ENCODE peak calls at places on chromosomes 6 and 20, in six cellular contexts. One of them, this sample, is unnamed. For H3K4me1, the result is how much of the 10 kb centered on the place peaks cover.

GRCh38 chr20:25058797-25059486 is 1.0 kb upstream of the ACSS1 start:
- DNase-seq in A549: no peak
- DNase-seq in A673: peak
- DNase-seq in HCT116: no peak
- DNase-seq in transverse colon: peak
- DNase-seq in SK-N-SH: peak
- DNase-seq in this sample: no peak

GRCh38 chr6:139764498-139764986 is 390.1 kb upstream of the CITED2 start:
- DNase-seq in A549: peak
- DNase-seq in A673: peak
- DNase-seq in HCT116: peak
- DNase-seq in transverse colon: no peak
- DNase-seq in SK-N-SH: no peak
- DNase-seq in this sample: peak

GRCh38 chr6:138544521-138544920 is 45.2 kb upstream of the NHSL1 start:
- DNase-seq in A549: no peak
- DNase-seq in A673: no peak
- DNase-seq in HCT116: no peak
- DNase-seq in transverse colon: no peak
- DNase-seq in SK-N-SH: no peak
- DNase-seq in this sample: no peak

GRCh38 chr20:13261460-13262301 is 40.6 kb downstream of the ISM1 start:
- DNase-seq in A549: peak
- DNase-seq in A673: peak
- DNase-seq in HCT116: peak
- DNase-seq in transverse colon: peak
- DNase-seq in SK-N-SH: peak
- DNase-seq in this sample: no peak

GRCh38 chr6:68279793-68280557 is 355.1 kb upstream of the ADGRB3 start:
- DNase-seq in A549: peak
- DNase-seq in A673: no peak
- DNase-seq in HCT116: no peak
- DNase-seq in transverse colon: no peak
- DNase-seq in SK-N-SH: no peak
- DNase-seq in this sample: no peak

GRCh38 chr6:77740380-77740779 is 87.5 kb downstream of the MEI4 start:
- DNase-seq in A549: peak
- DNase-seq in A673: peak
- DNase-seq in HCT116: peak
- DNase-seq in transverse colon: no peak
- DNase-seq in SK-N-SH: peak
- DNase-seq in this sample: no peak

GRCh38 chr6:169943521-169944337 is 192.3 kb downstream of the ERMARD start:
- DNase-seq in A549: no peak
- DNase-seq in A673: no peak
- DNase-seq in HCT116: no peak
- DNase-seq in transverse colon: no peak
- DNase-seq in SK-N-SH: no peak
- DNase-seq in this sample: no peak

GRCh38 chr20:6501061-6501460 is 266.4 kb upstream of the BMP2 start:
- DNase-seq in A549: peak
- DNase-seq in A673: no peak
- DNase-seq in HCT116: no peak
- DNase-seq in transverse colon: no peak
- DNase-seq in SK-N-SH: no peak
- DNase-seq in this sample: peak

GRCh38 chr20:58144071-58144470 is 84.4 kb downstream of the ANKRD60 start:
- DNase-seq in A549: no peak
- DNase-seq in A673: no peak
- DNase-seq in HCT116: no peak
- DNase-seq in transverse colon: no peak
- DNase-seq in SK-N-SH: no peak
- DNase-seq in this sample: no peak

GRCh38 chr20:40945754-40946451 is 82.7 kb upstream of the TOP1 start:
- DNase-seq in A549: peak
- DNase-seq in A673: peak
- DNase-seq in HCT116: peak
- DNase-seq in transverse colon: peak
- DNase-seq in SK-N-SH: peak
- DNase-seq in this sample: no peak

GRCh38 chr6:45487645-45488044 is 109.9 kb upstream of the SUPT3H start:
- DNase-seq in A549: no peak
- DNase-seq in A673: no peak
- DNase-seq in HCT116: no peak
- DNase-seq in transverse colon: no peak
- DNase-seq in SK-N-SH: no peak
- DNase-seq in this sample: no peak

GRCh38 chr20:17542993-17543412 is 11.8 kb upstream of the BFSP1 start:
- DNase-seq in A549: no peak
- DNase-seq in A673: no peak
- DNase-seq in HCT116: no peak
- DNase-seq in transverse colon: no peak
- DNase-seq in SK-N-SH: no peak
- DNase-seq in this sample: no peak

GRCh38 chr20:46994341-46994740 is 99.7 kb downstream of the EYA2 start:
- DNase-seq in A549: no peak
- DNase-seq in A673: no peak
- DNase-seq in HCT116: no peak
- DNase-seq in transverse colon: peak
- DNase-seq in SK-N-SH: no peak
- DNase-seq in this sample: no peak

GRCh38 chr6:107121964-107122495 is 6.7 kb upstream of the BEND3 start:
- DNase-seq in A549: no peak
- DNase-seq in A673: no peak
- DNase-seq in HCT116: no peak
- DNase-seq in transverse colon: no peak
- DNase-seq in SK-N-SH: no peak
- DNase-seq in this sample: no peak

GRCh38 chr6:37368961-37369320 is 15.2 kb downstream of the RNF8 start:
- DNase-seq in A549: no peak
- DNase-seq in A673: no peak
- DNase-seq in HCT116: no peak
- DNase-seq in transverse colon: no peak
- DNase-seq in SK-N-SH: no peak
- DNase-seq in this sample: no peak

GRCh38 chr6:95325858-95326257 is 251.5 kb upstream of the MANEA start:
- DNase-seq in A549: no peak
- DNase-seq in A673: no peak
- DNase-seq in HCT116: no peak
- DNase-seq in transverse colon: no peak
- DNase-seq in SK-N-SH: no peak
- DNase-seq in this sample: no peak

GRCh38 chr6:4518506-4518905 is 257.7 kb upstream of the CDYL start:
- DNase-seq in A549: peak
- DNase-seq in A673: no peak
- DNase-seq in HCT116: no peak
- DNase-seq in transverse colon: no peak
- DNase-seq in SK-N-SH: no peak
- DNase-seq in this sample: no peak

GRCh38 chr6:43275782-43276179 is 22.3 kb upstream of the SLC22A7 start:
- DNase-seq in A549: no peak
- DNase-seq in A673: no peak
- DNase-seq in HCT116: no peak
- DNase-seq in transverse colon: no peak
- DNase-seq in SK-N-SH: peak
- DNase-seq in this sample: no peak

GRCh38 chr6:77467038-77467437 is 3.7 kb upstream of the HTR1B start:
- DNase-seq in A549: no peak
- DNase-seq in A673: no peak
- DNase-seq in HCT116: no peak
- DNase-seq in transverse colon: no peak
- DNase-seq in SK-N-SH: no peak
- DNase-seq in this sample: peak

GRCh38 chr6:105178110-105178509 is 1.7 kb downstream of the POPDC3 start:
- DNase-seq in A549: peak
- DNase-seq in A673: no peak
- DNase-seq in HCT116: no peak
- DNase-seq in transverse colon: no peak
- DNase-seq in SK-N-SH: no peak
- DNase-seq in this sample: no peak

GRCh38 chr6:155493694-155494143 is 38.1 kb upstream of the NOX3 start:
- DNase-seq in A549: peak
- DNase-seq in A673: peak
- DNase-seq in HCT116: peak
- DNase-seq in transverse colon: peak
- DNase-seq in SK-N-SH: no peak
- DNase-seq in this sample: peak

GRCh38 chr20:48763183-48764030 is 64.4 kb downstream of the PREX1 start:
- DNase-seq in A549: no peak
- DNase-seq in A673: no peak
- DNase-seq in HCT116: no peak
- DNase-seq in transverse colon: no peak
- DNase-seq in SK-N-SH: no peak
- DNase-seq in this sample: no peak

GRCh38 chr6:79874531-79875132 is 72.7 kb downstream of the ELOVL4 start:
- DNase-seq in A549: no peak
- DNase-seq in A673: no peak
- DNase-seq in HCT116: no peak
- DNase-seq in transverse colon: no peak
- DNase-seq in SK-N-SH: no peak
- DNase-seq in this sample: no peak

GRCh38 chr6:85580878-85581267 is 12.8 kb downstream of the SNX14 start:
- DNase-seq in A549: peak
- DNase-seq in A673: no peak
- DNase-seq in HCT116: no peak
- DNase-seq in transverse colon: no peak
- DNase-seq in SK-N-SH: no peak
- DNase-seq in this sample: no peak

GRCh38 chr6:137121401-137121997 is 51.9 kb downstream of the IL22RA2 start:
- DNase-seq in A549: no peak
- DNase-seq in A673: no peak
- DNase-seq in HCT116: no peak
- DNase-seq in transverse colon: no peak
- DNase-seq in SK-N-SH: no peak
- DNase-seq in this sample: no peak

GRCh38 chr6:12356983-12357972 is 67.1 kb downstream of the EDN1 start:
- DNase-seq in A549: no peak
- DNase-seq in A673: no peak
- DNase-seq in HCT116: no peak
- DNase-seq in transverse colon: no peak
- DNase-seq in SK-N-SH: no peak
- DNase-seq in this sample: no peak

GRCh38 chr6:133512410-133513016 is 271.4 kb downstream of the EYA4 start:
- DNase-seq in A549: peak
- DNase-seq in A673: peak
- DNase-seq in HCT116: peak
- DNase-seq in transverse colon: peak
- DNase-seq in SK-N-SH: peak
- DNase-seq in this sample: no peak

GRCh38 chr6:44022296-44022661 is 105.0 kb downstream of the MRPL14 start:
- DNase-seq in A549: no peak
- DNase-seq in A673: no peak
- DNase-seq in HCT116: no peak
- DNase-seq in transverse colon: no peak
- DNase-seq in SK-N-SH: no peak
- DNase-seq in this sample: no peak

GRCh38 chr6:147204060-147204785 is at the start of gene STXBP5:
- DNase-seq in A549: peak
- DNase-seq in A673: peak
- DNase-seq in HCT116: no peak
- DNase-seq in transverse colon: peak
- DNase-seq in SK-N-SH: peak
- DNase-seq in this sample: no peak

GRCh38 chr6:148429423-148429822 is 86.8 kb downstream of the SASH1 start:
- DNase-seq in A549: no peak
- DNase-seq in A673: no peak
- DNase-seq in HCT116: no peak
- DNase-seq in transverse colon: no peak
- DNase-seq in SK-N-SH: no peak
- DNase-seq in this sample: no peak

GRCh38 chr20:37406010-37406998 is 60.4 kb downstream of the SRC start:
- DNase-seq in A549: peak
- DNase-seq in A673: peak
- DNase-seq in HCT116: no peak
- DNase-seq in transverse colon: peak
- DNase-seq in SK-N-SH: peak
- DNase-seq in this sample: no peak

GRCh38 chr6:135265278-135265677 is 84.2 kb downstream of the MYB start:
- DNase-seq in A549: no peak
- DNase-seq in A673: no peak
- DNase-seq in HCT116: no peak
- DNase-seq in transverse colon: no peak
- DNase-seq in SK-N-SH: no peak
- DNase-seq in this sample: no peak
- H3K4me1 ChIP-seq in A549: under half
- H3K4me1 ChIP-seq in A673: under half
- H3K4me1 ChIP-seq in HCT116: under half
- H3K4me1 ChIP-seq in transverse colon: under half
- H3K4me1 ChIP-seq in SK-N-SH: under half
- H3K4me1 ChIP-seq in this sample: under half

DNA sequence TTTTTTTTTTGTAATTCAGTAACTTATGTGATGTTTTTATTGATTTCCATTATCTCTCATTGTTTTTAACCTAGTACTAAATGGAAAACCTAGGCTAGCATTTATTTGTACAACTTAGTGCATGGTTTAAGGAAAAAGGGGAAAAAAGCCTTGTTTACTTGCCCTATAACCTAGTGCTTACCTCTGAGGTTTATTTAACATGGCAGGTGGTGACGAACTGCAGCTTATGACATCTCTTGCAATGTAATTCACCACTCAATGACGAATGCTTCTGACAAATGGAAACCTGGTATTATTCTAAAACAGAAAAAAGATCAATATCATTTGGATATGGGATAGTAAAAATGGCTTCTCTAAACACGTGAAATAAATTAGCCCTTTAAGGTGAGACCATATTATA is 618.6 kb upstream of the FLRT3 start:
- DNase-seq in A549: peak
- DNase-seq in A673: no peak
- DNase-seq in HCT116: no peak
- DNase-seq in transverse colon: no peak
- DNase-seq in SK-N-SH: no peak
- DNase-seq in this sample: no peak
- TF ChIP-seq CTCF in A549: no peak
- TF ChIP-seq CTCF in A673: no peak
- TF ChIP-seq CTCF in HCT116: no peak
- TF ChIP-seq CTCF in transverse colon: no peak
- TF ChIP-seq CTCF in SK-N-SH: no peak
- TF ChIP-seq CTCF in this sample: no peak

GRCh38 chr6:109058620-109059019 is 36.0 kb downstream of the SESN1 start:
- DNase-seq in A549: no peak
- DNase-seq in A673: no peak
- DNase-seq in HCT116: no peak
- DNase-seq in transverse colon: no peak
- DNase-seq in SK-N-SH: no peak
- DNase-seq in this sample: no peak
- H3K4me1 ChIP-seq in A549: under half
- H3K4me1 ChIP-seq in A673: under half
- H3K4me1 ChIP-seq in HCT116: under half
- H3K4me1 ChIP-seq in transverse colon: under half
- H3K4me1 ChIP-seq in SK-N-SH: under half
- H3K4me1 ChIP-seq in this sample: under half

DNA sequence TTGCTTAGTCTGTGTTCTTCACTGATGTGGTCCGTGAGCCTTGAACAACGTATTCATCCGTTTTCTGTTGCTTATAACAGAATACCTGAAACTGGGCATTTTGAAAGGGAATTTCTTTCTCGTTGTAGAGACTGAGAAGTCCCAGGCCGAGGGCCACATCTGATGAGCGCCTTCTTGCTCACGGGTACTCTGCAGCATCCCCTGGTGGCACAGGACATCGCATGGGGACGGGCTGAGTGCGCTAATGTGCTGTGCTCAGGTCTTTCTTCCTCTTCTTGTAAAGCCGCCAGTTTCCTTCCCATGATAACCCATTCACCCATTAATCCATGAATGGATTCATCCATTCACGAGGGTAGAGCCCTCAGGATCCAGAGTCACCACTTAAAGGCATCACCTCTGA is 161.0 kb downstream of the NFATC2 start:
- DNase-seq in A549: no peak
- DNase-seq in A673: no peak
- DNase-seq in HCT116: no peak
- DNase-seq in transverse colon: no peak
- DNase-seq in SK-N-SH: no peak
- DNase-seq in this sample: no peak
- TF ChIP-seq CTCF in A549: no peak
- TF ChIP-seq CTCF in A673: no peak
- TF ChIP-seq CTCF in HCT116: peak
- TF ChIP-seq CTCF in transverse colon: no peak
- TF ChIP-seq CTCF in SK-N-SH: no peak
- TF ChIP-seq CTCF in this sample: no peak

This sample was measured in keratinocyte.